ENCODE peak calls at places on chromosomes 12 and 14, in five cellular contexts. One of them, this sample, is unnamed. For H3K36me3, the result is how much of the 10 kb centered on the place peaks cover.

GRCh38 chr12:5044420-5045295 is 979 bp downstream of the KCNA5 start:
- DNase-seq in keratinocyte: no peak
- DNase-seq in BJ: no peak
- DNase-seq in uterus: no peak
- DNase-seq in IMR-90: no peak
- DNase-seq in this sample: no peak

GRCh38 chr12:117098361-117099217 is 627 bp downstream of the TESC start:
- DNase-seq in keratinocyte: no peak
- DNase-seq in BJ: no peak
- DNase-seq in uterus: no peak
- DNase-seq in IMR-90: no peak
- DNase-seq in this sample: no peak

GRCh38 chr14:56487090-56487667 is 92.4 kb upstream of the TMEM260 start:
- DNase-seq in keratinocyte: no peak
- DNase-seq in BJ: no peak
- DNase-seq in uterus: no peak
- DNase-seq in IMR-90: peak
- DNase-seq in this sample: no peak

GRCh38 chr12:126668538-126668937 is 1598.4 kb upstream of the TMEM132C start:
- DNase-seq in keratinocyte: no peak
- DNase-seq in BJ: peak
- DNase-seq in uterus: no peak
- DNase-seq in IMR-90: no peak
- DNase-seq in this sample: peak

GRCh38 chr12:108694812-108695278 is 36.5 kb downstream of the CORO1C start:
- DNase-seq in keratinocyte: peak
- DNase-seq in BJ: no peak
- DNase-seq in uterus: no peak
- DNase-seq in IMR-90: peak
- DNase-seq in this sample: no peak

GRCh38 chr14:89973234-89973823 is 17.6 kb downstream of the TDP1 start:
- DNase-seq in keratinocyte: peak
- DNase-seq in BJ: no peak
- DNase-seq in uterus: peak
- DNase-seq in IMR-90: peak
- DNase-seq in this sample: no peak

GRCh38 chr12:121794532-121795028 is 1.1 kb upstream of the RHOF start:
- DNase-seq in keratinocyte: no peak
- DNase-seq in BJ: no peak
- DNase-seq in uterus: peak
- DNase-seq in IMR-90: no peak
- DNase-seq in this sample: no peak

GRCh38 chr14:95021588-95021987 is 135.7 kb downstream of the DICER1 start:
- DNase-seq in keratinocyte: no peak
- DNase-seq in BJ: no peak
- DNase-seq in uterus: no peak
- DNase-seq in IMR-90: no peak
- DNase-seq in this sample: no peak

GRCh38 chr12:29990971-29991370 is 207.2 kb upstream of the TMTC1 start:
- DNase-seq in keratinocyte: no peak
- DNase-seq in BJ: no peak
- DNase-seq in uterus: no peak
- DNase-seq in IMR-90: peak
- DNase-seq in this sample: no peak

GRCh38 chr14:25231006-25231405 is 181.1 kb upstream of the STXBP6 start:
- DNase-seq in keratinocyte: no peak
- DNase-seq in BJ: no peak
- DNase-seq in uterus: no peak
- DNase-seq in IMR-90: no peak
- DNase-seq in this sample: no peak

GRCh38 chr14:39673141-39674133 is 241.2 kb upstream of the FBXO33 start:
- DNase-seq in keratinocyte: no peak
- DNase-seq in BJ: no peak
- DNase-seq in uterus: no peak
- DNase-seq in IMR-90: no peak
- DNase-seq in this sample: no peak

GRCh38 chr12:101040936-101041335 is 169.1 kb downstream of the SLC5A8 start:
- DNase-seq in keratinocyte: no peak
- DNase-seq in BJ: no peak
- DNase-seq in uterus: no peak
- DNase-seq in IMR-90: no peak
- DNase-seq in this sample: no peak

GRCh38 chr12:108136697-108137096 is 7.6 kb downstream of the WSCD2 start:
- DNase-seq in keratinocyte: no peak
- DNase-seq in BJ: no peak
- DNase-seq in uterus: no peak
- DNase-seq in IMR-90: no peak
- DNase-seq in this sample: no peak

GRCh38 chr14:57480044-57480443 is 13.6 kb downstream of the CCDC198 start:
- DNase-seq in keratinocyte: no peak
- DNase-seq in BJ: no peak
- DNase-seq in uterus: no peak
- DNase-seq in IMR-90: no peak
- DNase-seq in this sample: no peak

GRCh38 chr14:70601162-70601561 is 707 bp upstream of the MED6 start:
- DNase-seq in keratinocyte: no peak
- DNase-seq in BJ: no peak
- DNase-seq in uterus: no peak
- DNase-seq in IMR-90: peak
- DNase-seq in this sample: no peak

GRCh38 chr14:74348241-74348734 is at the start of gene VRTN:
- DNase-seq in keratinocyte: no peak
- DNase-seq in BJ: no peak
- DNase-seq in uterus: no peak
- DNase-seq in IMR-90: no peak
- DNase-seq in this sample: no peak

GRCh38 chr12:85725991-85726390 is 110.2 kb downstream of the RASSF9 start:
- DNase-seq in keratinocyte: no peak
- DNase-seq in BJ: no peak
- DNase-seq in uterus: no peak
- DNase-seq in IMR-90: no peak
- DNase-seq in this sample: no peak

GRCh38 chr14:96587823-96588385 is 85.7 kb downstream of the PAPOLA start:
- DNase-seq in keratinocyte: no peak
- DNase-seq in BJ: no peak
- DNase-seq in uterus: no peak
- DNase-seq in IMR-90: no peak
- DNase-seq in this sample: no peak

GRCh38 chr12:130880411-130880885 is 8.6 kb downstream of the RAN start:
- DNase-seq in keratinocyte: no peak
- DNase-seq in BJ: no peak
- DNase-seq in uterus: no peak
- DNase-seq in IMR-90: no peak
- DNase-seq in this sample: no peak

GRCh38 chr14:105313381-105314286 is 914 bp upstream of the PACS2 start:
- DNase-seq in keratinocyte: no peak
- DNase-seq in BJ: no peak
- DNase-seq in uterus: no peak
- DNase-seq in IMR-90: no peak
- DNase-seq in this sample: no peak

GRCh38 chr12:3274664-3275063 is 197.5 kb downstream of the TSPAN9 start:
- DNase-seq in keratinocyte: no peak
- DNase-seq in BJ: no peak
- DNase-seq in uterus: no peak
- DNase-seq in IMR-90: no peak
- DNase-seq in this sample: no peak

GRCh38 chr14:37894463-37894862 is 299.0 kb downstream of the TTC6 start:
- DNase-seq in keratinocyte: no peak
- DNase-seq in BJ: no peak
- DNase-seq in uterus: no peak
- DNase-seq in IMR-90: no peak
- DNase-seq in this sample: no peak

GRCh38 chr14:106845286-106846087 is 1319.1 kb downstream of the TMEM121 start:
- DNase-seq in keratinocyte: no peak
- DNase-seq in BJ: no peak
- DNase-seq in uterus: no peak
- DNase-seq in IMR-90: no peak
- DNase-seq in this sample: peak

GRCh38 chr12:31353730-31354708 is 28.1 kb upstream of the SINHCAF start:
- DNase-seq in keratinocyte: no peak
- DNase-seq in BJ: no peak
- DNase-seq in uterus: no peak
- DNase-seq in IMR-90: no peak
- DNase-seq in this sample: no peak

GRCh38 chr12:52720487-52720886 is 17.2 kb upstream of the KRT77 start:
- DNase-seq in keratinocyte: no peak
- DNase-seq in BJ: no peak
- DNase-seq in uterus: no peak
- DNase-seq in IMR-90: peak
- DNase-seq in this sample: no peak

GRCh38 chr14:65287264-65288131 is 125.0 kb upstream of the FUT8 start:
- DNase-seq in keratinocyte: no peak
- DNase-seq in BJ: no peak
- DNase-seq in uterus: no peak
- DNase-seq in IMR-90: no peak
- DNase-seq in this sample: no peak

GRCh38 chr14:51006781-51007211 is 62.5 kb upstream of the PYGL start:
- DNase-seq in keratinocyte: no peak
- DNase-seq in BJ: peak
- DNase-seq in uterus: peak
- DNase-seq in IMR-90: peak
- DNase-seq in this sample: peak

GRCh38 chr12:85445060-85445938 is 165.3 kb downstream of the ALX1 start:
- DNase-seq in keratinocyte: no peak
- DNase-seq in BJ: no peak
- DNase-seq in uterus: no peak
- DNase-seq in IMR-90: no peak
- DNase-seq in this sample: peak

DNA sequence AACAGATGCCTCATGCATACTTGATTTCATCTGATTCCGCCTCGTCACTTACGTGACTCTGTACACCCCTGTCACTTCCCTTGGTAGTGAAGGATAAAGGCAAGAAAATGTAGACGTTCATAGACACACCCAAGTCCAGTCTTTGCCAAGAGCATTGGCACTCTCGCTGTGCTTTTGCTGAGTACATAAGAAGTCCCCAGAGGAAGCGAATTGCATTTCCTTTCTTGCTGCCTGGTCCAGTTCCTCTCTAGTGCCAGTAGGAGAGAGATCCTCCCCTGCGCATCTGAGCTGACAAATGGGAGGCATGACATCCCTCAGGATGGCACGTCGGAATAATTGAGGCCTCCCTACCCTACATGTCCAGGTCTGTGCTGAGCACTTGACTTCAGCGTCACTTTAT is 21.3 kb upstream of the RIN3 start:
- DNase-seq in keratinocyte: no peak
- DNase-seq in BJ: no peak
- DNase-seq in uterus: no peak
- DNase-seq in IMR-90: no peak
- DNase-seq in this sample: no peak
- TF ChIP-seq CTCF in keratinocyte: no peak
- TF ChIP-seq CTCF in BJ: no peak
- TF ChIP-seq CTCF in uterus: no peak
- TF ChIP-seq CTCF in IMR-90: no peak
- TF ChIP-seq CTCF in this sample: no peak

GRCh38 chr12:82801951-82802610 is 115.4 kb downstream of the TMTC2 start:
- DNase-seq in keratinocyte: no peak
- DNase-seq in BJ: no peak
- DNase-seq in uterus: no peak
- DNase-seq in IMR-90: no peak
- DNase-seq in this sample: no peak
- H3K36me3 ChIP-seq in keratinocyte: under half
- H3K36me3 ChIP-seq in BJ: under half
- H3K36me3 ChIP-seq in uterus: under half
- H3K36me3 ChIP-seq in IMR-90: under half
- H3K36me3 ChIP-seq in this sample: under half

DNA sequence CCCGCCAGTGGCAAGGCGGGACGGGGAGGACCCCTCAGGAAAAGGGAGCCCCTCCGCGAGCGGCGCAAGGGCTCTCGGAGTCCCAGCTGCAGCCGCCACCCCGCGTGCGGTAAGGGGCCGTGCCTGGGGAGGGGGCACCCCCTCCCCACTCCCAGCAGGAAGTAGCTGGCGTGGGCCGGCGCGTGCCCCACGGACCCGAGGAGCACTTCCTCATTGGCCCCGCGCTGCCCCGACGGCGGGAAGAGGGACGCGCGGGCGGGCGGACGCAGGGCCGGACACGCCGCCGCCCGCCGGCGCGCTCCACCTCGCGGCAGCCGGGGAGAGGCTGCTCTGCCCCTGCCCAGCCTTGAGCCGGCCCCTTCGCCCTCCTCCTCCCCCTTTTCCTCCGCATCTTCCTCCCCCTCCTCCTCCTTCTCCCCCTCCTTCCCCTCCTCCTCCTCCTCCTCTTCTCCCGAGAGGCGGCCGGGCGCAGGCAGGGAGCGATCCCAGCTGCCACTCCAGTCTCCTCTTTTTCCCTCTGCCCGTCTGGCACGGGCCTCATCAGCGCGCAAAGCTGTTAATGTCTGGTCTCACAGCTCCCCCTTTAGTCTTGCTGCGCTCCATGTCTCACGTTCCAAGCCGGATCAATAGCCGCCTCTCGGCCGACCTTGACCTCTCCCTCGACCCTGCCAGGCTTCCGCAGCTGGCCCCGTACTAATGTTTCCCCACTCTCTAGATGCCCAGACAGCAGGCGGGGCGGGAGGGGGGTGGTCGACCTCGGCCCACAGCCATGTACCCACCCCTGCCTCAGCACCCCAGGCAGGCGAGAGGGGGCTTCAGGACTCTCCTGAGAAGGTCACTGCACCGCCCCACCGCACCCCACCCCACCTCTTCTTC is 2.6 kb upstream of the BCL11B start:
- DNase-seq in keratinocyte: peak
- DNase-seq in BJ: no peak
- DNase-seq in uterus: no peak
- DNase-seq in IMR-90: peak
- DNase-seq in this sample: peak
- H3K4me3 ChIP-seq in keratinocyte: peak
- H3K4me3 ChIP-seq in BJ: peak
- H3K4me3 ChIP-seq in uterus: peak
- H3K4me3 ChIP-seq in IMR-90: peak
- H3K4me3 ChIP-seq in this sample: peak

GRCh38 chr14:54651018-54651351 is 84.1 kb downstream of the SAMD4A start:
- DNase-seq in keratinocyte: no peak
- DNase-seq in BJ: no peak
- DNase-seq in uterus: no peak
- DNase-seq in IMR-90: no peak
- DNase-seq in this sample: no peak
- TF ChIP-seq CTCF in keratinocyte: no peak
- TF ChIP-seq CTCF in BJ: no peak
- TF ChIP-seq CTCF in uterus: no peak
- TF ChIP-seq CTCF in IMR-90: no peak
- TF ChIP-seq CTCF in this sample: no peak

GRCh38 chr12:124345795-124346194 is 50.9 kb downstream of the RFLNA start:
- DNase-seq in keratinocyte: no peak
- DNase-seq in BJ: no peak
- DNase-seq in uterus: no peak
- DNase-seq in IMR-90: peak
- DNase-seq in this sample: no peak

GRCh38 chr12:124347335-124347734 is 52.4 kb downstream of the RFLNA start:
- DNase-seq in keratinocyte: no peak
- DNase-seq in BJ: no peak
- DNase-seq in uterus: no peak
- DNase-seq in IMR-90: no peak
- DNase-seq in this sample: no peak

GRCh38 chr12:124341645-124342069 is 46.8 kb downstream of the RFLNA start:
- DNase-seq in keratinocyte: no peak
- DNase-seq in BJ: no peak
- DNase-seq in uterus: no peak
- DNase-seq in IMR-90: no peak
- DNase-seq in this sample: no peak

GRCh38 chr12:124346425-124347168 is 51.7 kb downstream of the RFLNA start:
- DNase-seq in keratinocyte: no peak
- DNase-seq in BJ: no peak
- DNase-seq in uterus: no peak
- DNase-seq in IMR-90: no peak
- DNase-seq in this sample: no peak

GRCh38 chr12:124344526-124344925 is 49.6 kb downstream of the RFLNA start:
- DNase-seq in keratinocyte: no peak
- DNase-seq in BJ: no peak
- DNase-seq in uterus: no peak
- DNase-seq in IMR-90: no peak
- DNase-seq in this sample: no peak
- H3K36me3 ChIP-seq in keratinocyte: under half
- H3K36me3 ChIP-seq in BJ: half or more
- H3K36me3 ChIP-seq in uterus: under half
- H3K36me3 ChIP-seq in IMR-90: half or more
- H3K36me3 ChIP-seq in this sample: under half

This sample was measured in kidney epithelial cell.